ENCODE peak calls at places on chromosomes 6 and 20, in ten cellular contexts. Y is AG04450, J is heart left ventricle, Z is brain microvascular endothelial cell, C is fibroblast of pulmonary artery, E is HL-60, S is cardiac fibroblast, O is BE2C, N is lung, H is retinal pigment epithelial cell. M is an unnamed sample.

GRCh38 chr6:52403627-52404026 is 16.5 kb upstream of the EFHC1 start:
- DNase-seq in J (peak), Y (no peak), C (no peak), O (peak), E (no peak), Z (no peak), N (no peak), H (no peak), S (peak), M (no peak)

GRCh38 chr20:51529758-51530157 is 12.8 kb downstream of the NFATC2 start:
- DNase-seq in C (no peak), J (no peak), H (no peak), Z (no peak), E (no peak), S (no peak), O (no peak), Y (no peak), N (no peak), M (no peak)

GRCh38 chr20:21232546-21233280 is 70.4 kb upstream of the XRN2 start:
- DNase-seq in J (no peak), Y (no peak), H (no peak), N (no peak), C (no peak), O (no peak), E (no peak), Z (no peak), S (no peak), M (no peak)

GRCh38 chr20:63331741-63332400 is 29.3 kb downstream of the CHRNA4 start:
- DNase-seq in O (no peak), E (no peak), N (no peak), C (no peak), S (no peak), Z (no peak), H (no peak), J (no peak), Y (no peak), M (no peak)

GRCh38 chr6:24924956-24925355 is 10.8 kb downstream of the RIPOR2 start:
- DNase-seq in O (peak), S (no peak), H (no peak), Z (no peak), Y (no peak), C (no peak), N (no peak), J (no peak), E (no peak), M (no peak)

GRCh38 chr6:153003294-153003645 is 761 bp upstream of the MTRF1L start:
- DNase-seq in Z (no peak), O (no peak), N (no peak), E (no peak), H (no peak), Y (no peak), C (no peak), S (no peak), J (no peak), M (peak)

GRCh38 chr20:8401491-8401890 is 269.4 kb downstream of the PLCB1 start:
- DNase-seq in N (no peak), S (no peak), E (no peak), C (no peak), Y (no peak), H (no peak), Z (peak), O (no peak), J (no peak), M (peak)

GRCh38 chr20:38875170-38875993 is 50.8 kb upstream of the FAM83D start:
- DNase-seq in H (no peak), E (no peak), S (no peak), J (no peak), O (peak), N (no peak), Y (no peak), Z (no peak), C (no peak), M (no peak)

GRCh38 chr6:166318649-166319600 is 10.7 kb upstream of the PRR18 start:
- DNase-seq in N (no peak), J (peak), C (no peak), E (no peak), S (no peak), Y (no peak), O (no peak), H (no peak), Z (no peak), M (no peak)

GRCh38 chr6:168180548-168181011 is 101.6 kb upstream of the FRMD1 start:
- DNase-seq in N (no peak), J (no peak), Y (no peak), S (no peak), H (no peak), E (no peak), Z (no peak), O (no peak), C (no peak), M (no peak)

GRCh38 chr20:2305946-2306345 is 10.1 kb downstream of the TGM3 start:
- DNase-seq in Z (no peak), S (no peak), J (no peak), C (no peak), O (no peak), E (no peak), N (no peak), Y (no peak), H (no peak), M (no peak)

GRCh38 chr6:125231133-125231532 is 70.6 kb downstream of the HDDC2 start:
- DNase-seq in N (no peak), O (no peak), E (no peak), C (no peak), H (no peak), Z (no peak), J (no peak), S (no peak), Y (no peak), M (no peak)

GRCh38 chr20:45987108-45987780 is 15.2 kb upstream of the ZNF335 start:
- DNase-seq in E (peak), O (peak), J (peak), Z (peak), N (peak), S (peak), Y (no peak), H (no peak), C (peak), M (peak)

GRCh38 chr6:142881290-142881689 is 63.7 kb downstream of the HIVEP2 start:
- DNase-seq in N (no peak), H (no peak), J (no peak), Z (no peak), O (no peak), S (no peak), Y (no peak), E (no peak), C (no peak), M (no peak)

GRCh38 chr6:84515082-84515481 is 249.3 kb downstream of the TBX18 start:
- DNase-seq in E (no peak), J (no peak), S (no peak), Y (no peak), C (peak), H (no peak), Z (no peak), O (no peak), N (no peak), M (no peak)

GRCh38 chr20:35431621-35432429 is 6.2 kb downstream of the GDF5 start:
- DNase-seq in C (no peak), Y (no peak), Z (no peak), S (no peak), E (no peak), O (no peak), H (no peak), N (no peak), J (no peak), M (no peak)

GRCh38 chr6:163323719-163324118 is 90.8 kb upstream of the QKI start:
- DNase-seq in C (no peak), Y (no peak), J (no peak), E (no peak), H (no peak), S (no peak), N (no peak), O (no peak), Z (no peak), M (no peak)

GRCh38 chr6:111564482-111564945 is 41.2 kb downstream of the TRAF3IP2 start:
- DNase-seq in H (no peak), C (peak), Z (no peak), N (no peak), E (no peak), S (peak), Y (no peak), J (peak), O (peak), M (peak)

GRCh38 chr6:30541515-30542403 is 14.5 kb downstream of the GNL1 start:
- DNase-seq in Y (peak), S (peak), E (peak), C (peak), N (peak), H (no peak), O (peak), Z (peak), J (peak), M (peak)

GRCh38 chr6:77030929-77031674 is 432.2 kb downstream of the HTR1B start:
- DNase-seq in N (no peak), H (peak), J (no peak), S (no peak), O (no peak), Z (peak), C (peak), E (no peak), Y (no peak), M (peak)

GRCh38 chr20:32139947-32140346 is 30.4 kb downstream of the TM9SF4 start:
- DNase-seq in Z (no peak), J (no peak), S (no peak), N (no peak), Y (no peak), H (no peak), E (no peak), C (no peak), O (no peak), M (no peak)

GRCh38 chr6:166997768-166998255 is 1.4 kb upstream of the CEP43 start:
- DNase-seq in S (peak), H (peak), Y (peak), J (peak), Z (peak), N (peak), O (peak), E (peak), C (peak), M (peak)

GRCh38 chr6:125251516-125252229 is 50.1 kb downstream of the HDDC2 start:
- DNase-seq in J (no peak), O (no peak), H (no peak), N (no peak), C (no peak), S (no peak), E (no peak), Z (no peak), Y (no peak), M (no peak)

GRCh38 chr6:53066059-53066406 is 829 bp downstream of the FBXO9 start:
- DNase-seq in H (no peak), J (peak), C (no peak), E (no peak), N (peak), Z (no peak), Y (no peak), O (peak), S (peak), M (peak)

GRCh38 chr20:17624551-17625245 is 54.8 kb downstream of the DSTN start:
- DNase-seq in O (peak), C (no peak), S (no peak), E (no peak), N (no peak), J (peak), Z (no peak), Y (no peak), H (no peak), M (no peak)

GRCh38 chr6:84912472-84913143 is 148.2 kb upstream of the TBX18 start:
- DNase-seq in E (no peak), Y (no peak), Z (no peak), S (no peak), C (no peak), N (no peak), J (no peak), O (no peak), H (no peak), M (no peak)

GRCh38 chr20:19909696-19910095 is 107.5 kb upstream of the NAA20 start:
- DNase-seq in Z (no peak), N (peak), J (peak), E (no peak), S (peak), O (no peak), C (peak), Y (no peak), H (no peak), M (no peak)

GRCh38 chr6:85236636-85237035 is 213.2 kb upstream of the NT5E start:
- DNase-seq in C (no peak), N (no peak), J (no peak), H (no peak), E (no peak), Y (no peak), O (no peak), Z (no peak), S (no peak), M (no peak)

GRCh38 chr6:2744206-2744771 is 6.4 kb downstream of the MYLK4 start:
- DNase-seq in Z (peak), C (peak), Y (no peak), S (peak), E (no peak), J (peak), O (no peak), N (no peak), H (no peak), M (no peak)
- TF ChIP-seq CTCF in Z (peak), C (peak), Y (peak), S (peak), E (peak), J (peak), O (peak), N (no peak), H (peak), M (peak)

DNA sequence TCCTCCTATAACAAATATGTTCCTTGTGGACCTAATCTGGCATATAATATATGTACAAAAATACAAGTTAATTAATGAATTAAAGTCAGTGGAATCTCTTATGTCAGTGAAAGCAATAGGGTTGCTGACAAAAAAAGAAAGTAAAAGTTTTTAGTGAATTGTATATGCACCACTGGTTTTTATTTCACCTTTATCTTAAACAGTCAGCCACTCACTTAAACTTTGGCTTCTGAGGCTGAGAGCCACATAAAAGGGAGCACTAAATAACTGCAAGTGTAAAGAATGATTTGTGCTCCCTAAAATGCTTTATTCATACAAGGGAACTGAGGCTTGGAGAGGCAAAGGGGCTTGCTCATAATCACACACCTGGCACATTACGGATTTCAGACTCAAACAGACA is 9.9 kb upstream of the F13A1 start:
- DNase-seq in Z (no peak), N (no peak), Y (no peak), H (no peak), C (no peak), J (no peak), S (no peak), O (no peak), E (no peak), M (no peak)
- H3K4me3 ChIP-seq in Z (no peak), N (no peak), Y (no peak), H (no peak), C (no peak), J (no peak), S (no peak), O (no peak), E (no peak), M (no peak)

GRCh38 chr6:26249959-26250805 is 114.8 kb upstream of the BTN3A2 start:
- DNase-seq in J (peak), Y (no peak), H (no peak), E (no peak), C (peak), S (peak), N (no peak), Z (peak), O (peak), M (no peak)
- TF ChIP-seq CTCF in J (peak), Y (peak), H (peak), E (no peak), C (peak), S (peak), N (no peak), Z (peak), O (peak), M (no peak)

DNA sequence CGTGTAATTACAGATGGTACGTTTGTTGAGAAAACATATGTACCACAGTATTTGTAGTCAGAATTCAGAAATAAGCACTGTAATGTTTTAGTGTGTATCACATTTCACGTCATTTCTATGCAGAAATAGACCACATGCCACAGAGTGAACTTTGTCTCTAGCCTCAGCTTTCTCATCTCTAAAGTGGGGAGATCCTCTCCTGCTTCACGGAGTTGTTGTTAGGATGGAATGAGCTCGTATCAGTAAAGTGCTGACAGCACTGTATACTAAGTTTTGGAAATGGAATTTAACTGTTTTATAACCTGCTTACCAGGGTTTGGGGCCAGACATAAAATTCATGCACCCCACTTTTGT is 34.2 kb upstream of the PXDC1 start:
- DNase-seq in O (no peak), J (no peak), N (no peak), S (no peak), E (no peak), Z (no peak), H (no peak), C (no peak), Y (no peak), M (no peak)
- H3K4me3 ChIP-seq in O (no peak), J (no peak), N (no peak), S (no peak), E (no peak), Z (no peak), H (no peak), C (no peak), Y (no peak), M (no peak)

GRCh38 chr6:10084276-10084993 is 330.4 kb downstream of the TFAP2A start:
- DNase-seq in Y (no peak), C (no peak), H (no peak), E (peak), Z (no peak), S (no peak), O (no peak), N (no peak), J (no peak), M (no peak)
- TF ChIP-seq CTCF in Y (no peak), C (no peak), H (no peak), E (no peak), Z (no peak), S (no peak), O (no peak), N (no peak), J (no peak), M (no peak)

DNA sequence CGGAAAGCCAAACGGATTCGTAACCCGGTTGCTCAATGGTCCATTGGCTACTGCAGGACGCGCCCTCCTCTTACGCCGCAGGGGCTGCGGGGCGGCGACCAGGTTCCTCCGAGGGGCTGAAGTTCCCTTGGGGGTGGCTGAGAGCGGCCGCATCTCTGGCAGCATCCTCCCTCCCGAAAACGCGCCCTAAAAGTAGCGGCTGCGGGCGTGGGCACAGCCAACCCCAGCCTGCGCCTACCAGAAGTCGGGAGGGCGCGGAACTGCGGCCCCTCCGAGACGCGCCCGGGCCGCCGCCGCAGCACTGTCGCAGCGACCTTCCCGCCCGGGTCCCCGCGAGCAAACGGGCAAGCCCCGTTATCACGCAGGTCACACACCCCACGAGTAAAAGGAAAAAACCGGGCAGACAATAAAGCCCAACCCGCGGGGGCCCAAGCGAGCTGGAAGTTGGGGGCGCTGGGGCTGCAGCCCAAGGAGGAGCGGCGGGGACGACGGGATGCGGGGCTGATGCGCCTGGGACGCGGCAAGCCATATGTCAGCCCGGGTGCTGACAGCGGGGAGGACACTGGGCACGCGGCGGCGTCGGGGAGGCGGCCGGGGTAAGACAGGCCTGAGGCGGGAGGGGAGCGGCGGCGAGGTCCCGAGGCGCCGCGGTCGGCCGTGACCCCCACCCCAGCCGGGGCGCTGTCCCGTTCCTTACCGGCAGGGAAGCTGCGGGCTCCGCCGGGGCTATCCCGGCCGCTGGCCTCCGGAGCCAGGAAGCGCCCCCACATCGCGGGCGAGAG is 700 bp downstream of the CEP85L start:
- DNase-seq in S (peak), E (no peak), O (peak), N (peak), Z (peak), H (no peak), Y (no peak), J (peak), C (peak), M (peak)
- H3K4me3 ChIP-seq in S (peak), E (peak), O (peak), N (peak), Z (peak), H (peak), Y (peak), J (peak), C (peak), M (peak)

DNA sequence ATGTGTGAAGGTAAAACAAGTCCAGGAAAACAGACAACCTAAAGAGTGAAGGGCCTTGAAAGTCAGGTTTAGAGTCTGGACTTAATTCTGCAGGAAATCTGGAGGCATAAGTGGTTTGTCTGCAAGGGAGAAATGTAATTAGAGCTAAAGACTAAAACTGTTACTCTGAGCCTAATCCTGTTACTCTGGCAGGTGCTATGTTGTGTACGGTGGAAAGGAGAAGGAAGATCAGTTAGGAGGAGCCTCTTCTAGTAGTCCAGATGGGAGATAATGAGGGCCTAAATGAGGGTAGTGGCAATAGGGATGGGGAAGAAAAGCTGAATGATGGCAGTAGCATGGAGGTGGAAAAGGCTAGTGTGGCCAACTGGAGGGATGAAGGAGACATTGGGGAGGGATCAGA is 118.5 kb downstream of the PDSS2 start:
- DNase-seq in S (no peak), O (no peak), Z (no peak), C (no peak), E (no peak), J (no peak), N (no peak), Y (no peak), H (no peak), M (no peak)
- TF ChIP-seq CTCF in S (no peak), O (no peak), Z (no peak), C (no peak), E (no peak), J (no peak), N (no peak), Y (no peak), H (no peak), M (no peak)

GRCh38 chr6:146544783-146545182 is 1.1 kb downstream of the RAB32 start:
- DNase-seq in O (no peak), H (no peak), Y (no peak), N (no peak), E (no peak), C (no peak), Z (no peak), S (peak), J (no peak), M (peak)
- H3K4me3 ChIP-seq in O (no peak), H (peak), Y (peak), N (peak), E (peak), C (peak), Z (peak), S (peak), J (no peak), M (peak)

M was measured in fibroblast of mammary gland.